ENCODE peak calls at places on chromosomes 1 and 21, in seven cellular contexts. E is foreskin fibroblast; D is CD8-positive, alpha-beta T cell; Y is lower lobe of right lung; C is MM.1S; T is esophagus squamous epithelium; H is CD4-positive, alpha-beta memory T cell. B is an unnamed sample.

GRCh38 chr1:33005812-33006465 is 30.7 kb downstream of the AK2 start:
- DNase-seq in E (no peak), D (no peak), Y (no peak), C (no peak), T (no peak), H (no peak), B (peak; percentile 53)

GRCh38 chr1:4118746-4119515 is 218.9 kb upstream of the C1orf174 start:
- DNase-seq in E (no peak), D (no peak), Y (no peak), C (no peak), T (no peak), H (no peak), B (no peak)

GRCh38 chr1:175192630-175193338 is at the start of gene KIAA0040:
- DNase-seq in E (peak; percentile 1), D (peak; percentile 63), Y (peak; percentile 86), C (peak; percentile 87), T (no peak), H (peak; percentile 49), B (peak; percentile 72)

GRCh38 chr1:63835075-63835633 is 61.3 kb downstream of the ROR1 start:
- DNase-seq in E (no peak), D (no peak), Y (no peak), C (no peak), T (no peak), H (no peak), B (no peak)

GRCh38 chr1:79161077-79161476 is 154.5 kb upstream of the ADGRL4 start:
- DNase-seq in E (peak; percentile 60), D (no peak), Y (no peak), C (no peak), T (no peak), H (no peak), B (no peak)

GRCh38 chr1:16324456-16324890 is 27.8 kb downstream of the FBXO42 start:
- DNase-seq in E (peak; percentile 66), D (no peak), Y (no peak), C (no peak), T (no peak), H (no peak), B (no peak)

GRCh38 chr1:203089651-203090045 is 3.8 kb upstream of the MYOG start:
- DNase-seq in E (no peak), D (no peak), Y (no peak), C (no peak), T (no peak), H (no peak), B (peak; percentile 45)

GRCh38 chr1:231676487-231676886 is 49.9 kb downstream of the DISC1 start:
- DNase-seq in E (no peak), D (no peak), Y (no peak), C (no peak), T (no peak), H (no peak), B (no peak)

GRCh38 chr21:14677639-14678179 is 131.6 kb upstream of the SAMSN1 start:
- DNase-seq in E (no peak), D (no peak), Y (no peak), C (no peak), T (no peak), H (no peak), B (no peak)

GRCh38 chr1:227745568-227745967 is 10.3 kb downstream of the SNAP47 start:
- DNase-seq in E (no peak), D (no peak), Y (no peak), C (no peak), T (no peak), H (no peak), B (no peak)

GRCh38 chr1:94126651-94127050 is 5.7 kb upstream of the ABCA4 start:
- DNase-seq in E (no peak), D (no peak), Y (no peak), C (no peak), T (no peak), H (no peak), B (no peak)

GRCh38 chr21:43884861-43885370 is 19.9 kb downstream of the AGPAT3 start:
- DNase-seq in E (no peak), D (no peak), Y (no peak), C (no peak), T (no peak), H (no peak), B (no peak)

GRCh38 chr1:228691926-228692325 is 43.4 kb upstream of the RHOU start:
- DNase-seq in E (peak; percentile 9), D (peak; percentile 25), Y (no peak), C (peak; percentile 75), T (no peak), H (peak; percentile 30), B (peak; percentile 48)

GRCh38 chr1:63537940-63538339 is 14.6 kb downstream of the EFCAB7 start:
- DNase-seq in E (no peak), D (no peak), Y (no peak), C (no peak), T (no peak), H (no peak), B (no peak)

GRCh38 chr1:176203735-176204134 is 3.4 kb downstream of the COP1 start:
- DNase-seq in E (no peak), D (no peak), Y (no peak), C (no peak), T (no peak), H (no peak), B (no peak)

GRCh38 chr1:27773732-27774445 is 870 bp downstream of the STX12 start:
- DNase-seq in E (no peak), D (no peak), Y (no peak), C (peak; percentile 12), T (no peak), H (peak; percentile 41), B (no peak)

GRCh38 chr1:27772581-27772931 is 463 bp upstream of the STX12 start:
- DNase-seq in E (no peak), D (no peak), Y (no peak), C (no peak), T (no peak), H (no peak), B (no peak)

GRCh38 chr1:27772932-27773731 is at the start of gene STX12:
- DNase-seq in E (peak; percentile 99), D (peak; percentile 98), Y (peak; percentile 98), C (peak; percentile 99), T (peak; percentile 94), H (peak; percentile 98), B (peak; percentile 99)

GRCh38 chr1:27772071-27772470 is 948 bp upstream of the STX12 start:
- DNase-seq in E (no peak), D (no peak), Y (no peak), C (no peak), T (no peak), H (no peak), B (no peak)

GRCh38 chr1:27774654-27775053 is 1.6 kb downstream of the STX12 start:
- DNase-seq in E (no peak), D (no peak), Y (no peak), C (no peak), T (no peak), H (no peak), B (no peak)
- H3K4me3 ChIP-seq in E (peak overlapping the region; percentile 93), D (no peak overlapping the region), Y (peak overlapping the region; percentile 95), C (no peak overlapping the region), T (peak overlapping the region; percentile 84), H (no peak overlapping the region), B (no peak overlapping the region)

DNA sequence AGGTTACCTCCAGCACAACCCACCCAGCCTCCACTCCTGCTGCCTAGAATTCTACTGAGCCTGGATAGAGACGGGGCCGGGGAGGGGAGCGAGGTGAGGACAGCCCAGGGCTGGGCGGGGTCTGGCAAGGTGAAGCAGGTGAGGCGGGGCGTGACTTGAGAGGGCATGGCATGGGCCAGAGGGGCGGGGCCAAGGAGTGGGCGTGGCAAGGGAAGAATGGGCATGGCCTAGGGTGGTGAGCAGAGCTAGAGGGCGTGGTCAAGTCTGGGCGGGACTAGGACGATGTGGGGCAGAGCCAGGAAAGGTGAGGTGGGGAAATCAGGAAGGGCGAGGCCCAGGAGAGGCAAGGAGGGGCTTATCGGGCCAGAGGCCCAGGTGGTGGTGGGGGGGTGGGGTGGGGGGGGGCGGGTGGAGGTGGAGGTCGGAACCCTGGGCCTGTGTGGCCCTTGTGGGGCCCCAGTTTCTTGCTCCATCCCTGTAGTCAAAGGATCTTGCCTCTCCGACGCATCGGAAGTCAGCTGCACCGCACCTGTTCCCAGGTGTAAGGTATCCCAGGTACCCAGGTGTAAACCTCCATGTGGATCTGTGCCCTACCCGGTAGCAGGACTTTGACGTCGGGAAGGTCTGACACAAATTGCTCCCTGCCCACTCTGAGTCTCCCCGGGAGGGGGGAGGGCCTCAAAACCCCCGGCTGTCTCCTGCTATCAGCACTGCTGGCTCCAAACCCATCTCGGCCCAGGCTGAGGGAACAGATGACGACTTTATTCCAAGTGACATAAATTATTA is 32.8 kb upstream of the UTS2 start:
- DNase-seq in E (no peak), D (peak; percentile 9), Y (peak; percentile 89), C (no peak), T (no peak), H (no peak), B (no peak)
- H3K4me3 ChIP-seq in E (no peak overlapping the region), D (no peak overlapping the region), Y (peak overlapping the region; percentile 17), C (no peak overlapping the region), T (peak overlapping the region; percentile 11), H (no peak overlapping the region), B (no peak overlapping the region)

DNA sequence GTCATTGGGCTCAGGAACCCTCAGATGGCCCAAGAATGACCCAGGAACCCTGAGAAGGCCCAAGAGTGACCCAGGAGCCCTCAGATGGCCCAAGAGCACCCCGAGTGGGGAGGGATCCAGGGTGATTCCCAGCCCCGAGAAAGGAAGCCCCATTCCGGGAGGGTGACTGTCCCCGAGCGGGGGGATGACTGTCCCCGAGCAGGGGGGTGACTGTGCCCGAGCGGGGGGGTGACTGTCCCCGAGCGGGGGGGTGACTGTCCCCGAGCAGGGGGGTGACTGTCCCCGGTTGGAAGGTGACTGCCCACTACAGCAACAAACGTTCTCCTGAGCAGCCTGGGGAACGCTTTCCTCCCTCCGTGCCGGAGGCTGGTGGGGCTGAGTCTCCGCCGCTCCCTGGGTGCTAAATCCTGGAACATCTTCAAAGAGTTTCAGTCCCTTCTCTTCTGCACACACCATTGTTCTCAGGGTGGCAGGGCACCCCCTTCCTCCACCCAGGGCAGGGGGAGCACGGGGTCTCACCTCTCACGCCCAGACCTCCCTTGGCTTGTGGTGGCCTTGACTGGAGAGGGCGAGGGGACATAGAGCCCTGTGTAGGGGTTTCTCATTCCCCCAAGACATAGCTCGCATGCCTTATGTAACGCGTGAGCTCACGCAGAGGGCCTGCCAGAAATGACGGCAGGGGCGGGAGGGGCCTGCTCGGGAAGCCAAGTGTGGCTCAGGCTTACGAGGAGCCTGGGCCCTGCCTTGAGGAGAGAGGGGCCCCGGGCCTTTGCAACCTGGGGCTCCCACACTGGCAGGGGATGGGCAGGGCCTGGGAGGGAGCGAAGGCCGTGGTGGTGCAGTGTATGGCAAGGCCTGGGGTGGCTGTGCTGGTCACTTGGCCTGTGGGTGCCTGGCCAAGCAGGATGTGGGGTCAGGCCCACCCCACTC is 14.3 kb upstream of the SKI start:
- DNase-seq in E (peak; percentile 81), D (no peak), Y (peak; percentile 81), C (no peak), T (no peak), H (no peak), B (no peak)
- H3K4me3 ChIP-seq in E (no peak overlapping the region), D (no peak overlapping the region), Y (peak overlapping the region; percentile 43), C (no peak overlapping the region), T (peak overlapping the region; percentile 40), H (no peak overlapping the region), B (no peak overlapping the region)

DNA sequence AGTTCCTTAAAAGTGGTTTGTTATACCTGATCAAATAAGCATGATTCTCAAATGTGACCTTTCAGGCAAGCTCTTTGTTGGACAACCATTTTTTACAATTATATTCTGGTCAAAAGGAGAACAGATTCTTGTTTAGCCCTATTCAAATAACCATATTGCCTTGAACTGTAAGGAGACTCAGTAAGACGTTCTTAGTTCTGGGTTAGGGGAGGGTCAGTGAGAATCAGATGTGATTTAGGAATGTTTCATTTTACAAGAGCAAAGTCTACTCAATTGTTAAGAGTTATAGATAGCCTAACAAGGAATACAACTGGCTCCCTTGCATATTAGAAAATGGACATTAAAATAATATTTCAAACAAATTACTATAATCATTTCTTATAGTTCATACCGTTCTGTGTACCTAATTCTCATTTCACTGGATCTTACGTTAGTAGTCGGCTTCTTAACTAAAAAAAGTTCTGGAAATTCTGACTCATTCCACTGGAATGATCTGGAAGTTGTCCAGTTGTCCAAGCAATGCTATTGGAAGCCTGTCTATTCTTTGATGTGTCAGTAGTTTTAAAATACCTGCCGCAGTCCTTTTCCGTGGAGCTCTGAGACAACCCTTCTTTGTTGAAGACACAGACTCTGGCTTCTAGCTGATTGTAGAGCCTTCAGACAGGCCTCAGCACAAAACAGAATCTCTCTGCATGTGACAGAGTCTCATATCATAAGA is 88.8 kb downstream of the MAST2 start:
- DNase-seq in E (peak; percentile 83), D (no peak), Y (no peak), C (no peak), T (no peak), H (no peak), B (no peak)
- H3K4me3 ChIP-seq in E (no peak overlapping the region), D (no peak overlapping the region), Y (no peak overlapping the region), C (no peak overlapping the region), T (no peak overlapping the region), H (no peak overlapping the region), B (no peak overlapping the region)

B was measured in neural progenitor cell.